ENCODE peak calls at places on chromosome 4, in ten cellular contexts. N is pulmonary artery endothelial cell; W is head of caudate nucleus; R is IMR-90; A is activated CD4-positive, alpha-beta T cell treated with anti-CD3 and anti-CD28 coated beads for 1 hour; Y is T follicular helper cell; S is right cardiac atrium; Q is tibial artery; K is Calu3; O is DMS153. I is an unnamed sample.

GRCh38 chr4:20464381-20464780 is 212.7 kb downstream of the SLIT2 start:
- DNase-seq in N (no peak), W (peak), R (peak), A (no peak), Y (no peak), S (no peak), Q (no peak), K (peak), O (no peak), I (no peak)

GRCh38 chr4:97770222-97770621 is 373.1 kb downstream of the STPG2 start:
- DNase-seq in N (peak), W (no peak), R (no peak), A (no peak), Y (no peak), S (no peak), Q (no peak), K (no peak), O (no peak), I (no peak)

GRCh38 chr4:3106339-3107186 is 32.1 kb downstream of the HTT start:
- DNase-seq in N (peak), W (peak), R (peak), A (peak), Y (peak), S (peak), Q (peak), K (peak), O (peak), I (peak)

GRCh38 chr4:112591593-112591992 is 45.1 kb downstream of the ZGRF1 start:
- DNase-seq in N (no peak), W (no peak), R (no peak), A (no peak), Y (no peak), S (no peak), Q (no peak), K (no peak), O (no peak), I (no peak)

GRCh38 chr4:169152899-169153298 is 117.9 kb downstream of the SH3RF1 start:
- DNase-seq in N (no peak), W (no peak), R (no peak), A (no peak), Y (no peak), S (no peak), Q (no peak), K (no peak), O (no peak), I (no peak)

GRCh38 chr4:185096032-185096653 is 46.9 kb upstream of the SLC25A4 start:
- DNase-seq in N (no peak), W (peak), R (peak), A (no peak), Y (no peak), S (no peak), Q (no peak), K (peak), O (peak), I (no peak)

GRCh38 chr4:122822466-122822865 is 4.2 kb upstream of the FGF2 start:
- DNase-seq in N (no peak), W (no peak), R (no peak), A (no peak), Y (no peak), S (no peak), Q (no peak), K (no peak), O (no peak), I (no peak)

GRCh38 chr4:106522839-106523238 is 154.3 kb upstream of the GIMD1 start:
- DNase-seq in N (no peak), W (no peak), R (peak), A (no peak), Y (no peak), S (no peak), Q (no peak), K (no peak), O (no peak), I (no peak)

GRCh38 chr4:8908206-8908893 is 36.7 kb upstream of the HMX1 start:
- DNase-seq in N (no peak), W (no peak), R (no peak), A (no peak), Y (no peak), S (no peak), Q (peak), K (no peak), O (no peak), I (no peak)

GRCh38 chr4:125283702-125284279 is 31.0 kb upstream of the FAT4 start:
- DNase-seq in N (no peak), W (no peak), R (peak), A (no peak), Y (no peak), S (no peak), Q (no peak), K (peak), O (no peak), I (no peak)

GRCh38 chr4:76546282-76547166 is 111.5 kb downstream of the SHROOM3 start:
- DNase-seq in N (peak), W (no peak), R (peak), A (no peak), Y (no peak), S (peak), Q (peak), K (peak), O (peak), I (no peak)

GRCh38 chr4:158428242-158428641 is 93.4 kb upstream of the RXFP1 start:
- DNase-seq in N (no peak), W (no peak), R (peak), A (no peak), Y (no peak), S (no peak), Q (no peak), K (no peak), O (no peak), I (no peak)

GRCh38 chr4:105387466-105387865 is 86.4 kb downstream of the PPA2 start:
- DNase-seq in N (no peak), W (no peak), R (peak), A (no peak), Y (no peak), S (no peak), Q (no peak), K (no peak), O (no peak), I (no peak)

GRCh38 chr4:88522702-88523324 is 763 bp downstream of the PYURF start:
- DNase-seq in N (no peak), W (peak), R (peak), A (no peak), Y (no peak), S (peak), Q (peak), K (peak), O (no peak), I (no peak)

GRCh38 chr4:152590179-152591031 is 54.5 kb upstream of the FBXW7 start:
- DNase-seq in N (no peak), W (no peak), R (peak), A (no peak), Y (no peak), S (no peak), Q (no peak), K (no peak), O (peak), I (no peak)

GRCh38 chr4:74886490-74886889 is 46.4 kb upstream of the PARM1 start:
- DNase-seq in N (peak), W (no peak), R (peak), A (no peak), Y (no peak), S (no peak), Q (no peak), K (no peak), O (peak), I (no peak)

GRCh38 chr4:104169437-104169836 is 325.3 kb downstream of the CXXC4 start:
- DNase-seq in N (no peak), W (no peak), R (no peak), A (no peak), Y (no peak), S (no peak), Q (no peak), K (no peak), O (no peak), I (no peak)

I was measured in right atrium auricular region.